ENCODE peak calls at places on chromosomes 2 and 18, in six cellular contexts. S, A, N, F, H and E are unnamed samples. For H3K9me3, the result is how much of the 10 kb centered on the place peaks cover.

GRCh38 chr2:109134741-109135571 is 6.0 kb downstream of the SH3RF3 start:
- DNase-seq in H (no peak), F (no peak), S (no peak), N (peak), A (no peak), E (no peak)

GRCh38 chr2:9089831-9090230 is 86.3 kb upstream of the MBOAT2 start:
- DNase-seq in N (no peak), F (no peak), H (no peak), S (no peak), A (no peak), E (no peak)

GRCh38 chr2:102050854-102051391 is 59.2 kb downstream of the IL1R2 start:
- DNase-seq in N (no peak), S (no peak), F (no peak), A (peak), H (peak), E (no peak)

GRCh38 chr2:20353597-20353996 is 3.0 kb upstream of the PUM2 start:
- DNase-seq in S (no peak), H (no peak), A (no peak), F (no peak), N (no peak), E (peak)

GRCh38 chr2:39234754-39235153 is 9.0 kb downstream of the CDKL4 start:
- DNase-seq in H (peak), F (peak), A (no peak), S (no peak), N (no peak), E (no peak)

GRCh38 chr2:190451561-190452176 is 43.5 kb downstream of the MFSD6 start:
- DNase-seq in H (peak), S (no peak), N (no peak), A (no peak), F (no peak), E (no peak)

GRCh38 chr2:14517731-14518130 is 114.8 kb upstream of the LRATD1 start:
- DNase-seq in S (no peak), A (no peak), N (no peak), F (no peak), H (no peak), E (no peak)

GRCh38 chr2:162161634-162162033 is 9.6 kb upstream of the GCG start:
- DNase-seq in H (no peak), S (no peak), N (no peak), A (no peak), F (no peak), E (no peak)

GRCh38 chr2:161208527-161209139 is 48.4 kb downstream of the TANK start:
- DNase-seq in N (no peak), H (peak), S (no peak), F (no peak), A (no peak), E (peak)

GRCh38 chr2:223123859-223124610 is 72.0 kb downstream of the KCNE4 start:
- DNase-seq in H (peak), F (no peak), N (no peak), S (no peak), A (no peak), E (no peak)

GRCh38 chr2:181741756-181742155 is 61.4 kb upstream of the NEUROD1 start:
- DNase-seq in A (no peak), H (peak), F (no peak), S (no peak), N (no peak), E (no peak)

GRCh38 chr18:77423468-77423867 is 173.8 kb downstream of the GALR1 start:
- DNase-seq in N (no peak), A (no peak), F (no peak), S (no peak), H (no peak), E (no peak)

GRCh38 chr2:120540719-120541552 is 194.7 kb upstream of the GLI2 start:
- DNase-seq in H (no peak), A (no peak), F (no peak), N (no peak), S (no peak), E (no peak)
- H3K4me3 ChIP-seq in H (no peak), A (no peak), F (no peak), N (no peak), S (no peak), E (no peak)

DNA sequence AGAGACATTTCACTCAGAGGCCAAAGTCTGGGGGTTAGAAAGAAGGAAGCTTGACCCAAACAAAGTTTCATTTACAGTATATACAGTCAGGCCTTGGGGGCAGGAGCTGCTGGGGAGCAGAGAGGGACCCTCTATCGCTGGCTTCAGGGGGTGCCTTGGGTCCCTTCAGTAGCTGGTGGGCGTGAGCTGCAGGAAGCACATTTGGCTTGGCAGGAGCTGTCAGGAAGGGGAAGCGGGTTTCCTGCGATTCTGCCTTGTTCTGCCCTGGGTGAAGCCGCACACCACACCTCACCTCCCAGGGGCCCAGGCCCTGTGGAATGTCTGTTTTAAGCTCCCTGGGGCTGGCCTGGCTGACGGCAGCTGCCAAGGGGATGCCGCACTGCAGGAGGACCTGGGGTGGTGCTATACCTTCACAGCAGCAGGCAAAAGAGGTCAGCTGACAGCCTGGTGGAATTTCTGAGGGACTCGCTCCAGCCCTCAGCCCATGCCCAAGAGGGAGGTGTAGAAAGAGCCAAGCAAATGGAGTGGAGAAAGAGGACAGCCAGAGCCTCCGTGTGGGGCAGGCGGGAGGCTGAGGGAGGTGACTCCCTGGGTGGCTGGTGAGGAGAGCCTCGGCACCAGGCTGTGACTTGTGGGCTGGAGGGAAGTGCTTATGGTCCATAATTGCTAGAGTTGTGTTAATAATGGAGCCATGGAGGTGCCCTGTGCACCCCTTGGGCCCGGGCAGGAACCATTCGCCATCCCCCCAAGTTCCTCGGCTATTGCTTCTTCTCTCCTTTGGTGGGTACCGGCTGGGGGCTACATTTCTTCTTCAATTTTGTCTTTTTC is 43.9 kb downstream of the PSD4 start:
- DNase-seq in S (peak), N (no peak), H (no peak), A (peak), F (no peak), E (peak)
- H3K27ac ChIP-seq in S (peak), N (no peak), H (no peak), A (peak), F (no peak), E (peak)

GRCh38 chr2:67046568-67046967 is 350.6 kb upstream of the ETAA1 start:
- DNase-seq in H (no peak), F (no peak), N (no peak), A (no peak), S (no peak), E (no peak)
- H3K9me3 ChIP-seq in H (under half), F (under half), N (under half), A (under half), S (under half), E (under half)

DNA sequence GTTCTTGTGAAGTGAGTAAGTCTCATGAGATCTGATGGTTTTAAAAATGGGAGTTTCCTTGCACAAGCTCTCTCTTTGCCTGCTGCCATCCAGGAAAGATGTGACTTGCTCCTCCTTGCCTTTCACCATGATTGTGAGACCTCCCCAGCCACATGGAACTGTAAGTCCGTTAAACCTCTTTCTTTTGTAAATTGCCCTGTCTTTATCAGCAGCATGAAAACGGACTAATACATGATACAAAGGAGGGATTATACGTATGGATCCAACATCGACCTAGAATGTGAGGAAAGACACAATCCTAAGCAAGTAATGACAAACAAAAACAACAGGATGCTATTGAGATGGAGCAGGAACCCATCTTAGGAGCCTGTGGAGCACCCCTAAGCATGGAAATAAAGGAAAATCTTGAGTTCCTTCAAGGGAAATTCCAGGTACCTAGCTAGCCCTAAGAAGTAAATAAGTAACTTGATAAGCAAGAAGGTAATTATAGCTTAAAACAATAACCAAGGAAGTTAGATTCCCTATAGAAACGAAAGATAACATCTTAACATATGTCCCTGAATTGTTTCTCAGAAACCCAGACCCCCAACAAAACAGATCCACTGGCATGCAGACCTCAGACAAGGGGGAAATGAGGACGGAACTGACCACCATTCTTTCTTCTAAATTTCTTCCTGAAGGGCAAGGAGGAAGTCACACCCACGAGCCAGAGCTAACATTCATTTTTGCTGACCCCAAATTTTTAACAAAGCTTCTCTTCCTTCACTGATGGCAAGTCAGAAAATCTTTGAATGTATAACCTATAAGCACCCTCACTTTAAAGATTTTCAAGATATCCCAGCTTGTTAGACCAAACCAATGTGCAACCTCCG is 1.4 kb upstream of the TNFRSF11A start:
- DNase-seq in A (no peak), N (no peak), S (no peak), F (no peak), H (no peak), E (no peak)
- H3K4me3 ChIP-seq in A (no peak), N (no peak), S (no peak), F (no peak), H (no peak), E (peak)

DNA sequence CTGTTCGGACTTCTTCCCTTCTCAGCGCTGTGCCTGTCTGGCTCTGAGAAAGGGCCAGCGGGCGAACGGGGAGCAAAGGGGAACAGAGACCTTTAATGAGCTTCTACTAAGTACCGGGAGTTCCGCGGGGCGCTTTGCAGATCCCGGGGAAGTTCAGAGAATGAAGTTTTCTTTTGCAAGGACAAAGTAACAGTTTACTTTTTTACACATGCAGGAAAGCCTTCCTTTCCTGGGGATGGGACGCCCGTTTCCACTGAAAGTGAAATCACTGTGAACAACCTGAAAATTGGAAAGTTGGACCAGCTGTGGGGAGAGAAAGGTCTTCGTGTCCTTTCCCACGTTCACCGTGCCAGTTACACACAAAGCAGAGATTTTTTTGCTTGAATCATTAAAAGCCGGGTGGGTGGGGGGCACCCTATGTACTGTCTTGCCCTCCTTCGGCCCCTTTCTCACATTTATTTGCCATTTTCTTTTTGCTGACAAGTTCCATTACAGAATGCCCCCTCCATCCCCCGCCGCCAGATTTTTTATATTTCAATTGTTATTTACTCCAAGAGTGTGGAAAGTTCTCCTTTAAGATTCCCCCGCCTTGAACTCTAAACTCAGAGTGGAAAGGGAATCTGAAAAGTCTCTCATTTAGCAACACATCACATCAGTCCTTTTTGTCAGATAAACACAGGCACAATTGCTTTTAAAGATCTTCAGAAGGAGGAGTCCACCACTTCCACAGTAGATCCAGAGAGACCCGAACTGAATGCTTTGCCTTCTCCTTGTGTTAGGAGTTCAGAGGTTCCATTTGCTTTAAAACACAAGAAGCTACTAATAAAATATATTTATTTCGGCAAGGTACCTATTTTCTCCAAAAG is 1.1 kb upstream of the FN1 start:
- DNase-seq in F (no peak), A (no peak), H (no peak), N (no peak), S (no peak), E (peak)
- H3K27ac ChIP-seq in F (peak), A (peak), H (peak), N (no peak), S (peak), E (peak)

DNA sequence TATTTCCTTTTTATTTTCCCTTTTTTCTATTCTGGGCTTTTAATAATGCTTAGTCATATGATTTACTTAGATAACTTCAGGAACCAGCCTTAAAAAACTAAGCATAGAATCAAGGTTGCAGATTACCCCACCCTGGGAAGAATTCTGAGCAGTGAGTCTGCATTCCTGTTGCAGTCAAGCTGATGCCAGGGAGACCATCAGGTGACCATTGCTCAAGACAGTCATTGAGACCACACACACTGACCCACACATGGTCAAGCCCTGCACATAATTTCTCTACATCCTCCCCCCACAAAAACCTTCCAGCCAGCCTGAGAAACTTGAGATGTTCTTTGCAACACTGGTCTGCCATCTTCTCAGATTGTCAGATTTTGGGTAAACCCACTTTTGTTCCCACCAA is 83.9 kb downstream of the SH3YL1 start:
- DNase-seq in H (no peak), A (no peak), S (no peak), F (no peak), N (no peak), E (no peak)
- H3K9me3 ChIP-seq in H (under half), A (under half), S (under half), F (under half), N (under half), E (under half)

DNA sequence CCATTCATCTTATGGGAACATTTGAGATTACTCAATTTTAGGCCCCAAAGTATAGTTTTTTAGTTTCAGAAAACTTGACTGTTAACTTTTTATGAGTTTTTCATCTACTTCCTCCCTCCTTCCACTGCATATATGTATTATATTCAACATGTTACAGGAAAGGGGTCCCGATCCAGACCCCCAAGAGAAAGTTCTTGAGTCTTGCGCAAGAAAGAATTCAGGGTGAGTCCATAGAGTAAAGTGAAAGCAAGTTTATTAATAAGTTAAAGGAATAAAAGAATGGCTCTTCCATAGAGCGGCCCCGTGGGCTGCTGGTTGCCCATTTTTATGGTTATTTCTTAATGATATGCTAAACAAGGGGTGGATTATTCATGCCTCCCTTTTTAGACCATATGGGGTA is 172.6 kb downstream of the MCFD2 start:
- DNase-seq in F (no peak), H (no peak), S (no peak), N (no peak), A (no peak), E (no peak)
- H3K4me3 ChIP-seq in F (no peak), H (no peak), S (no peak), N (no peak), A (no peak), E (no peak)

GRCh38 chr2:48249093-48249492 is 280.9 kb upstream of the STON1 start:
- DNase-seq in H (peak), A (no peak), F (no peak), N (no peak), S (no peak), E (no peak)

GRCh38 chr2:48250474-48250844 is 279.5 kb upstream of the STON1 start:
- DNase-seq in F (no peak), H (no peak), A (no peak), N (no peak), S (no peak), E (no peak)

GRCh38 chr2:48247171-48247570 is 282.8 kb upstream of the STON1 start:
- DNase-seq in A (no peak), F (no peak), S (no peak), H (peak), N (no peak), E (no peak)

GRCh38 chr2:48249631-48250473 is 280.1 kb upstream of the STON1 start:
- DNase-seq in N (no peak), A (no peak), F (no peak), S (no peak), H (peak), E (no peak)

GRCh38 chr2:48248251-48248933 is 281.6 kb upstream of the STON1 start:
- DNase-seq in A (no peak), H (peak), N (no peak), F (peak), S (no peak), E (peak)
- H3K27ac ChIP-seq in A (no peak), H (peak), N (no peak), F (peak), S (no peak), E (no peak)

DNA sequence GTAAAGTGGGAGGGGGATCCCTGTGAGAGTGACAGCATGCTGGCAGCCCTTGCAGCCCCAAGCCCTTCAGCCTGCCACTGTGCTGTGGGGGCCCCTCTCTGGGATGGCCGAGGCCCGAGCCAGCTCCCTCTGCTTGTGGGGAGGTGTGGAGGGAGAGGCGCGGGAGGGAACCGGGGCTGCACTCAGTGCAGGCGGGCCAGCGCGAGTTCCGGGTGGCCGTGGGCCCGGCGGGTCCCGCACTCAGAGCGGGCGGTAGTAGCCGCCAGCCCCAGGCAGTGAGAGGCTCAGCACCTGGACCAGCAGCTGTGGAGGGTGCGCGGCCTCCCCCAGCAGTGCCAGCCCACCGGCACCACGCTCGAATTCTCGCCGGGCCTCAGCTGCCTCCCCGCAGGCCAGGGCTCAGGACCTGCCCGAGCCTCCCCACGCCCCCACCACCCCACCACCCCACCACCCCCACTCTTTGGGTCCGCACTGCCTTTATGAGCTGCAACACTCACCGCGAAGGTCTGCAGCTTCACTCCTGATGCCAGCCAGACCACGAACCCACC is 208.1 kb downstream of the CDH19 start:
- DNase-seq in A (peak), S (peak), H (no peak), F (no peak), N (no peak), E (no peak)
- H3K9me3 ChIP-seq in A (under half), S (under half), H (under half), F (under half), N (under half), E (under half)

GRCh38 chr2:176123483-176123843 is 944 bp downstream of the HOXD9 start:
- DNase-seq in N (no peak), F (no peak), A (no peak), S (no peak), H (no peak), E (no peak)

GRCh38 chr2:176121377-176122111 is 975 bp upstream of the HOXD9 start:
- DNase-seq in H (no peak), A (peak), F (no peak), N (no peak), S (peak), E (peak)

GRCh38 chr2:176123847-176124273 is 1.3 kb downstream of the HOXD9 start:
- DNase-seq in F (no peak), H (no peak), N (no peak), A (peak), S (no peak), E (peak)

GRCh38 chr2:176122266-176122632 is 270 bp upstream of the HOXD9 start:
- DNase-seq in A (no peak), F (no peak), S (no peak), N (no peak), H (no peak), E (no peak)

DNA sequence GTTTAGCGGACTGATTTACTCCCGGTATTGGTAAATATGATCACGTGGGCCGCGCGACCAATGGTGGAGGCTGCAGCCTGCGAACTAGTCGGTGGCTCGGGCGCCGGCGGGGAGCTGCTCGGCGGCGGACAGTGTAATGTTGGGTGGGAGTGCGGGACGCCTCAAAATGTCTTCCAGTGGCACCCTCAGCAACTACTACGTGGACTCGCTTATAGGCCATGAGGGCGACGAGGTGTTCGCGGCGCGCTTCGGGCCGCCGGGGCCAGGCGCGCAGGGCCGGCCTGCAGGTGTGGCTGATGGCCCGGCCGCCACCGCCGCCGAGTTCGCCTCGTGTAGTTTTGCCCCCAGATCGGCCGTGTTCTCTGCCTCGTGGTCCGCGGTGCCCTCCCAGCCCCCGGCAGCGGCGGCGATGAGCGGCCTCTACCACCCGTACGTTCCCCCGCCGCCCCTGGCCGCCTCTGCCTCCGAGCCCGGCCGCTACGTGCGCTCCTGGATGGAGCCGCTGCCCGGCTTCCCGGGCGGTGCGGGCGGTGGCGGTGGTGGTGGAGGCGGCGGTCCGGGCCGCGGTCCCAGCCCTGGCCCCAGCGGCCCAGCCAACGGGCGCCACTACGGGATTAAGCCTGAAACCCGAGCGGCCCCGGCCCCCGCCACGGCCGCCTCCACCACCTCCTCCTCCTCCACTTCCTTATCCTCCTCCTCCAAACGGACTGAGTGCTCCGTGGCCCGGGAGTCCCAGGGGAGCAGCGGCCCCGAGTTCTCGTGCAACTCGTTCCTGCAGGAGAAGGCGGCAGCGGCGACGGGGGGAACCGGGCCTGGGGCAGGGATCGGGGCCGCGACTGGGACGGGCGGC is at the start of gene HOXD9:
- DNase-seq in A (peak), H (no peak), F (no peak), N (no peak), S (peak), E (peak)
- H3K4me3 ChIP-seq in A (peak), H (no peak), F (peak), N (no peak), S (peak), E (peak)